ENCODE peak calls at places on chromosomes 1 and 21, in seven cellular contexts. One of them, this sample, is unnamed.

GRCh38 chr21:31557421-31557955 is 102.0 kb upstream of the SOD1 start:
- DNase-seq in retina: peak; percentile 82
- DNase-seq in activated CD8-positive, alpha-beta memory T cell treated with anti-CD3 and anti-CD28 coated beads for 4 hours: no peak
- DNase-seq in NCI-H146: peak; percentile 50
- DNase-seq in naive B cell: peak; percentile 7
- DNase-seq in amniotic stem cell: no peak
- DNase-seq in stimulated activated CD8-positive, alpha-beta memory T cell treated with anti-CD3 and anti-CD28 coated beads, Interleukin-15, amount 100 ng/mL, for 4 hours: no peak
- DNase-seq in this sample: no peak

GRCh38 chr21:44763050-44763378 is 38.6 kb downstream of the UBE2G2 start:
- DNase-seq in amniotic stem cell: no peak
- DNase-seq in naive B cell: no peak
- DNase-seq in activated CD8-positive, alpha-beta memory T cell treated with anti-CD3 and anti-CD28 coated beads for 4 hours: no peak
- DNase-seq in stimulated activated CD8-positive, alpha-beta memory T cell treated with anti-CD3 and anti-CD28 coated beads, Interleukin-15, amount 100 ng/mL, for 4 hours: no peak
- DNase-seq in NCI-H146: no peak
- DNase-seq in retina: no peak
- DNase-seq in this sample: no peak

GRCh38 chr1:218346391-218347204 is 1.5 kb downstream of the TGFB2 start:
- DNase-seq in activated CD8-positive, alpha-beta memory T cell treated with anti-CD3 and anti-CD28 coated beads for 4 hours: no peak
- DNase-seq in naive B cell: peak; percentile 31
- DNase-seq in stimulated activated CD8-positive, alpha-beta memory T cell treated with anti-CD3 and anti-CD28 coated beads, Interleukin-15, amount 100 ng/mL, for 4 hours: no peak
- DNase-seq in NCI-H146: peak; percentile 54
- DNase-seq in retina: peak; percentile 76
- DNase-seq in amniotic stem cell: no peak
- DNase-seq in this sample: peak; percentile 44

GRCh38 chr1:27299385-27300252 is 22.3 kb upstream of the TMEM222 start:
- DNase-seq in stimulated activated CD8-positive, alpha-beta memory T cell treated with anti-CD3 and anti-CD28 coated beads, Interleukin-15, amount 100 ng/mL, for 4 hours: no peak
- DNase-seq in naive B cell: no peak
- DNase-seq in NCI-H146: no peak
- DNase-seq in activated CD8-positive, alpha-beta memory T cell treated with anti-CD3 and anti-CD28 coated beads for 4 hours: no peak
- DNase-seq in retina: peak; percentile 75
- DNase-seq in amniotic stem cell: peak; percentile 97
- DNase-seq in this sample: peak; percentile 96

GRCh38 chr1:234916840-234917239 is 211.8 kb downstream of the TOMM20 start:
- DNase-seq in stimulated activated CD8-positive, alpha-beta memory T cell treated with anti-CD3 and anti-CD28 coated beads, Interleukin-15, amount 100 ng/mL, for 4 hours: no peak
- DNase-seq in activated CD8-positive, alpha-beta memory T cell treated with anti-CD3 and anti-CD28 coated beads for 4 hours: no peak
- DNase-seq in naive B cell: no peak
- DNase-seq in amniotic stem cell: no peak
- DNase-seq in NCI-H146: no peak
- DNase-seq in retina: no peak
- DNase-seq in this sample: no peak

GRCh38 chr1:14924012-14924452 is 229.5 kb upstream of the TMEM51 start:
- DNase-seq in amniotic stem cell: peak; percentile 52
- DNase-seq in activated CD8-positive, alpha-beta memory T cell treated with anti-CD3 and anti-CD28 coated beads for 4 hours: no peak
- DNase-seq in retina: no peak
- DNase-seq in stimulated activated CD8-positive, alpha-beta memory T cell treated with anti-CD3 and anti-CD28 coated beads, Interleukin-15, amount 100 ng/mL, for 4 hours: no peak
- DNase-seq in NCI-H146: peak; percentile 39
- DNase-seq in naive B cell: no peak
- DNase-seq in this sample: no peak

GRCh38 chr21:38120984-38121855 is 135.6 kb upstream of the KCNJ15 start:
- DNase-seq in retina: peak; percentile 24
- DNase-seq in naive B cell: no peak
- DNase-seq in NCI-H146: no peak
- DNase-seq in stimulated activated CD8-positive, alpha-beta memory T cell treated with anti-CD3 and anti-CD28 coated beads, Interleukin-15, amount 100 ng/mL, for 4 hours: no peak
- DNase-seq in activated CD8-positive, alpha-beta memory T cell treated with anti-CD3 and anti-CD28 coated beads for 4 hours: no peak
- DNase-seq in amniotic stem cell: no peak
- DNase-seq in this sample: no peak

GRCh38 chr21:46097826-46098286 is at the start of gene COL6A2:
- DNase-seq in amniotic stem cell: peak; percentile 25
- DNase-seq in activated CD8-positive, alpha-beta memory T cell treated with anti-CD3 and anti-CD28 coated beads for 4 hours: peak; percentile 20
- DNase-seq in stimulated activated CD8-positive, alpha-beta memory T cell treated with anti-CD3 and anti-CD28 coated beads, Interleukin-15, amount 100 ng/mL, for 4 hours: no peak
- DNase-seq in retina: peak; percentile 42
- DNase-seq in naive B cell: no peak
- DNase-seq in NCI-H146: no peak
- DNase-seq in this sample: no peak

GRCh38 chr1:196403803-196404690 is 204.2 kb downstream of the KCNT2 start:
- DNase-seq in stimulated activated CD8-positive, alpha-beta memory T cell treated with anti-CD3 and anti-CD28 coated beads, Interleukin-15, amount 100 ng/mL, for 4 hours: no peak
- DNase-seq in activated CD8-positive, alpha-beta memory T cell treated with anti-CD3 and anti-CD28 coated beads for 4 hours: no peak
- DNase-seq in NCI-H146: no peak
- DNase-seq in amniotic stem cell: no peak
- DNase-seq in naive B cell: no peak
- DNase-seq in retina: no peak
- DNase-seq in this sample: no peak

GRCh38 chr1:70051926-70052325 is 153.5 kb downstream of the LRRC40 start:
- DNase-seq in activated CD8-positive, alpha-beta memory T cell treated with anti-CD3 and anti-CD28 coated beads for 4 hours: no peak
- DNase-seq in retina: no peak
- DNase-seq in amniotic stem cell: no peak
- DNase-seq in NCI-H146: no peak
- DNase-seq in naive B cell: no peak
- DNase-seq in stimulated activated CD8-positive, alpha-beta memory T cell treated with anti-CD3 and anti-CD28 coated beads, Interleukin-15, amount 100 ng/mL, for 4 hours: no peak
- DNase-seq in this sample: no peak

GRCh38 chr1:235307158-235308124 is 20.5 kb downstream of the ARID4B start:
- DNase-seq in retina: no peak
- DNase-seq in NCI-H146: no peak
- DNase-seq in amniotic stem cell: no peak
- DNase-seq in activated CD8-positive, alpha-beta memory T cell treated with anti-CD3 and anti-CD28 coated beads for 4 hours: no peak
- DNase-seq in naive B cell: no peak
- DNase-seq in stimulated activated CD8-positive, alpha-beta memory T cell treated with anti-CD3 and anti-CD28 coated beads, Interleukin-15, amount 100 ng/mL, for 4 hours: no peak
- DNase-seq in this sample: no peak